ENCODE peak calls at places on chromosomes 13 and 19, in four cellular contexts. P, U, Y and F are unnamed samples.

GRCh38 chr13:40233731-40234195 is 432.7 kb downstream of the FOXO1 start:
- DNase-seq in U (no peak), Y (peak; percentile 78), P (no peak), F (no peak)

GRCh38 chr19:17245535-17245984 is at the start of gene NR2F6:
- DNase-seq in P (no peak), U (no peak), Y (no peak), F (no peak)

GRCh38 chr13:33639158-33639557 is 178.8 kb upstream of the RFC3 start:
- DNase-seq in P (no peak), U (peak; percentile 44), Y (peak; percentile 73), F (no peak)

GRCh38 chr19:44745887-44746600 is 2.5 kb upstream of the BCL3 start:
- DNase-seq in U (no peak), P (no peak), Y (no peak), F (no peak)

GRCh38 chr13:43303040-43303729 is 279.8 kb downstream of the DNAJC15 start:
- DNase-seq in U (peak; percentile 47), Y (peak; percentile 24), P (no peak), F (no peak)

GRCh38 chr19:39200818-39201145 is 3.3 kb downstream of the SYCN start:
- DNase-seq in U (no peak), Y (no peak), P (no peak), F (no peak)

GRCh38 chr13:30908416-30908980 is 2.4 kb downstream of the MEDAG start:
- DNase-seq in Y (peak; percentile 82), P (no peak), U (no peak), F (no peak)

GRCh38 chr13:50670272-50670671 is 173.2 kb downstream of the DLEU7 start:
- DNase-seq in U (no peak), P (no peak), Y (no peak), F (no peak)

GRCh38 chr13:114154476-114154875 is 22.1 kb upstream of the RASA3 start:
- DNase-seq in P (peak; percentile 24), U (no peak), Y (no peak), F (no peak)

GRCh38 chr19:43934055-43934984 is 762 bp downstream of the ZNF45 start:
- DNase-seq in P (no peak), Y (no peak), U (no peak), F (no peak)

GRCh38 chr19:31819837-31820236 is 470.6 kb upstream of the TSHZ3 start:
- DNase-seq in U (no peak), Y (no peak), P (no peak), F (no peak)

GRCh38 chr13:73991884-73992283 is 142.3 kb downstream of the KLF12 start:
- DNase-seq in Y (no peak), U (no peak), P (no peak), F (no peak)

GRCh38 chr13:66076417-66076816 is 1153.7 kb downstream of the PCDH9 start:
- DNase-seq in U (peak; percentile 31), Y (no peak), P (no peak), F (no peak)

GRCh38 chr19:31562916-31563626 is 213.8 kb upstream of the TSHZ3 start:
- DNase-seq in U (no peak), Y (no peak), P (no peak), F (no peak)

GRCh38 chr13:73189365-73189764 is 130.6 kb downstream of the KLF5 start:
- DNase-seq in P (no peak), U (no peak), Y (no peak), F (no peak)

GRCh38 chr13:52665325-52665724 is 12.7 kb downstream of the SUGT1 start:
- DNase-seq in P (no peak), U (no peak), Y (no peak), F (peak; percentile 14)

GRCh38 chr13:31773538-31773937 is 34.2 kb downstream of the RXFP2 start:
- DNase-seq in P (no peak), U (peak; percentile 88), Y (no peak), F (no peak)

GRCh38 chr13:21632196-21632595 is 28.2 kb upstream of the MICU2 start:
- DNase-seq in P (no peak), U (no peak), Y (no peak), F (no peak)

GRCh38 chr19:47663435-47663910 is 49.7 kb upstream of the EHD2 start:
- DNase-seq in Y (no peak), P (no peak), U (peak; percentile 86), F (no peak)

GRCh38 chr19:14563989-14564650 is 7.7 kb downstream of the NDUFB7 start:
- DNase-seq in Y (no peak), P (peak; percentile 94), U (no peak), F (peak; percentile 76)

GRCh38 chr13:107900775-107901174 is 314.6 kb downstream of the LIG4 start:
- DNase-seq in U (peak; percentile 18), P (no peak), Y (no peak), F (no peak)

GRCh38 chr19:11479470-11480080 is 1.3 kb downstream of the ELAVL3 start:
- DNase-seq in Y (no peak), U (no peak), P (no peak), F (no peak)

GRCh38 chr19:32404213-32404938 is 1.2 kb upstream of the DPY19L3 start:
- DNase-seq in U (no peak), P (no peak), Y (no peak), F (no peak)

GRCh38 chr13:97586941-97587340 is 153.0 kb downstream of the RAP2A start:
- DNase-seq in P (no peak), U (no peak), Y (no peak), F (no peak)

GRCh38 chr13:52085416-52085815 is 43.5 kb downstream of the NEK5 start:
- DNase-seq in U (peak; percentile 39), Y (no peak), P (no peak), F (no peak)

GRCh38 chr19:3618144-3618810 is 8.3 kb downstream of the CACTIN start:
- DNase-seq in Y (peak; percentile 64), U (no peak), P (peak; percentile 34), F (peak; percentile 76)

GRCh38 chr19:31658993-31659896 is 310.0 kb upstream of the TSHZ3 start:
- DNase-seq in Y (no peak), U (no peak), P (no peak), F (no peak)

GRCh38 chr19:39937792-39938191 is 3.4 kb upstream of the FCGBP start:
- DNase-seq in U (no peak), P (no peak), Y (no peak), F (no peak)

GRCh38 chr19:12935071-12935470 is 1.6 kb upstream of the FARSA start:
- DNase-seq in P (no peak), Y (no peak), U (no peak), F (no peak)
- H3K27me3 ChIP-seq in P (no peaks in the 10 kb centered on the region), Y (no peaks in the 10 kb centered on the region), U (no peaks in the 10 kb centered on the region), F (no peaks in the 10 kb centered on the region)

GRCh38 chr19:41785653-41786052 is 10.7 kb upstream of the CEACAM3 start:
- DNase-seq in U (peak; percentile 49), Y (no peak), P (no peak), F (peak; percentile 55)
- TF ChIP-seq CTCF in U (peak; percentile 89), Y (peak; percentile 39), P (peak; percentile 92), F (peak; percentile 91)

GRCh38 chr13:101792189-101792588 is 339.7 kb downstream of the ITGBL1 start:
- DNase-seq in Y (no peak), P (no peak), U (no peak), F (no peak)

GRCh38 chr13:101795460-101795859 is 343.0 kb downstream of the ITGBL1 start:
- DNase-seq in U (no peak), P (no peak), Y (no peak), F (no peak)

GRCh38 chr13:101799196-101799595 is 346.7 kb downstream of the ITGBL1 start:
- DNase-seq in U (no peak), Y (no peak), P (no peak), F (no peak)

GRCh38 chr13:101795025-101795424 is 342.6 kb downstream of the ITGBL1 start:
- DNase-seq in Y (no peak), U (no peak), P (no peak), F (no peak)
- H3K27me3 ChIP-seq in Y (no peaks in the 10 kb centered on the region), U (no peaks in the 10 kb centered on the region), P (no peaks in the 10 kb centered on the region), F (no peaks in the 10 kb centered on the region)

GRCh38 chr19:5515737-5516136 is 52.0 kb downstream of the TINCR start:
- DNase-seq in Y (no peak), U (no peak), P (no peak), F (no peak)
- TF ChIP-seq CTCF in Y (no peak), U (peak; percentile 44), P (peak; percentile 10), F (no peak)

DNA sequence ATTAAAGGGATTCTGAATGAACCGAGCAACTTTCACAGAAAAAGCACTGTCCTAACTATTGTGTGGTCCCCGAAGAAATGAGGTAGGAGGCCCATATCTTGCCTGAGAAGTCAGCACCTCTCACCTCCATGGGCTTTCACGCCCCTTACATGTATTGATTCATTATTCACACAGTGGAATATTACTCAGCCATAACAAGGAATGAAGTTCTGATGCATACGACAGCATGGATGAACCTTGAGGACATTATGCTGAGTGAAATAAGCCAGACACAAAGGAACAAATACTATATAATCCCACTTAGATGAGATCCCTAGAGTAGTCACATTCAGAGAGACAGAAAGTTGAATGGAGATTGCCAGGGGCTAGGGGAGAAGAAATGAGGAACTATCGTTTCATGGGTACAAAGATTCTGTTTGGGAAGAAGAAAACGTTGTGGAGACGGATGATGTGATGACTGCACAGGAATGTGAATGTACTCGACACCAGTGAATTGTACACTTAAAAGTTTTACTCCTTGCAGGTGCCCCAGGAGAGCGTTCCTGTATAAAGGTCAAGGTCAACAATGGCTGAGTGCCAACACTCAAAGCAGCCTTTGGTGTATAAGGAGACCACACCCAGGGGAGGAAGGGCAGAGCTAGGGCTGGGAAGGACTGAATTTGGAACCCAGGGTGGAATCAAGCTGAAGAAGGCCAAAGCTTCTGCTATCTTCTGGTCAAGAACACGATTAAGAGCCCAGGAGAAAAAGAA is 22.5 kb downstream of the ZIC5 start:
- DNase-seq in Y (no peak), P (no peak), U (no peak), F (no peak)
- H3K27me3 ChIP-seq in Y (no peaks in the 10 kb centered on the region), P (peaks cover 55% of the 10 kb centered on the region), U (no peaks in the 10 kb centered on the region), F (no peaks in the 10 kb centered on the region)

GRCh38 chr13:46682015-46682414 is 114.9 kb downstream of the ESD start:
- DNase-seq in U (no peak), P (no peak), Y (no peak), F (no peak)

GRCh38 chr13:46676378-46676725 is 120.6 kb downstream of the ESD start:
- DNase-seq in P (no peak), Y (no peak), U (no peak), F (no peak)

GRCh38 chr13:46675016-46675415 is 121.9 kb downstream of the ESD start:
- DNase-seq in Y (no peak), U (no peak), P (no peak), F (no peak)

GRCh38 chr13:46683879-46684278 is 113.1 kb downstream of the ESD start:
- DNase-seq in P (no peak), U (no peak), Y (no peak), F (peak; percentile 41)

DNA sequence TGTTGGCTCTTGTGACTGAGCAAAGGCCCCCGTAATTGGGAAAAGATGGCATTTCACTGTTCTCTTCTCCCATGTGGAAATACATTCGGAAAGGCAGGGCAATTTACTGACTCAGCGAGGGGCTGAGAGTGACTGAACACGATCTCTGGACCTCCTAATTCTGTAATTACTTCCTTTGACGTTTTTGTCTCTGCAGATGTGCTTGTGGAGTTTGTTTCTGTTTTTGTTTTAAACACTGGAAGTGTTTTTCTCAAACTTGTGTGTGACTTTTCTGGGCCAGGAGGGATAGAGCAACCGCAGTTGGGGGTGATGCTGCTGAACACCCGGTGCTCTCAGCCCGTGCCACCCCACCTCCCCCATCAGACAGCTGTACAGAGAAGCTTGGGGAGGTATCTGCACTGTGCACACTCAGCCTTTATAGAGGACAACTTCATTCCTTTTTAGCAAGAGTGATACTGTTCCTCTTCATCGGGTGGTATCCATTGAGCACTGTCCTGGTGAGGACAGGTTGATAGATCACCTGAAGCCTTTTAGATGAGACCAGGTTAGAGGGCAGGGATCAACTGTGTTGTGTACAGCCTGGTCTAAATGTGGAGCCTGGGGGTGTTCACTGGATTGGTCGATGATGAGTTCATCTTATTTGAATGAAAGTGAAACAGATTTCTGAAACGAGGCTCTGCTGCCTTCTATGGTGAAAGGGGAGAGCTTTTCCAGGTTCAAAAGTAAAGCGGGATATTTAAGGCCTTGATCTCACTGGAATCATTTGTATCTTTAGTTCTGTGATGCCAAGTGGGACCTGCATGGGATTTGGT is 117.4 kb downstream of the ESD start:
- DNase-seq in Y (peak; percentile 72), P (no peak), U (peak; percentile 59), F (peak; percentile 71)
- TF ChIP-seq CTCF in Y (no peak), P (no peak), U (peak; percentile 17), F (peak; percentile 26)